ENCODE peak calls at places on chromosomes 12 and 14, in eight cellular contexts. U is left colon; T is activated CD4-positive, alpha-beta T cell treated with anti-CD3 and anti-CD28 coated beads, Interleukin-2, amount 50 U/mL, for 24 hours; J is midbrain; O is A172; Y is caudate nucleus; B is cardiac muscle cell; I is NCI-H2081. C is an unnamed sample.

GRCh38 chr12:50507930-50508329 is 3.1 kb downstream of the DIP2B start:
- DNase-seq in Y (no peak), O (no peak), I (no peak), J (no peak), B (no peak), U (no peak), T (no peak), C (no peak)

GRCh38 chr12:49413796-49414195 is 46.5 kb downstream of the SPATS2 start:
- DNase-seq in J (no peak), I (no peak), Y (no peak), O (no peak), B (no peak), U (no peak), T (no peak), C (no peak)

GRCh38 chr14:23518716-23519115 is 32.8 kb downstream of the ZFHX2 start:
- DNase-seq in O (no peak), Y (no peak), T (no peak), B (peak), I (no peak), J (no peak), U (no peak), C (peak)

GRCh38 chr14:53295985-53296582 is 143.0 kb upstream of the DDHD1 start:
- DNase-seq in T (no peak), Y (no peak), O (peak), J (peak), B (peak), U (no peak), I (peak), C (peak)

GRCh38 chr12:70652451-70652850 is 15.2 kb upstream of the PTPRB start:
- DNase-seq in Y (no peak), T (no peak), O (no peak), B (no peak), I (no peak), J (no peak), U (no peak), C (no peak)

GRCh38 chr14:32820686-32821085 is 118.0 kb upstream of the NPAS3 start:
- DNase-seq in O (no peak), I (no peak), B (peak), Y (no peak), T (no peak), J (no peak), U (no peak), C (no peak)

GRCh38 chr12:39405580-39405979 is 37.3 kb downstream of the KIF21A start:
- DNase-seq in J (peak), B (no peak), Y (no peak), U (no peak), O (no peak), I (no peak), T (no peak), C (no peak)

GRCh38 chr12:55220725-55221124 is at the start of gene OR10A7:
- DNase-seq in O (no peak), I (no peak), B (no peak), Y (no peak), J (no peak), U (no peak), T (no peak), C (no peak)

GRCh38 chr14:47040490-47040889 is 388.9 kb upstream of the RPL10L start:
- DNase-seq in J (peak), O (peak), Y (no peak), I (peak), T (no peak), B (peak), U (no peak), C (peak)

GRCh38 chr14:32038876-32039275 is 38.2 kb upstream of the ARHGAP5 start:
- DNase-seq in I (peak), J (no peak), O (no peak), T (no peak), Y (no peak), B (no peak), U (no peak), C (no peak)

GRCh38 chr12:104372048-104372720 is 68.6 kb downstream of the EID3 start:
- DNase-seq in T (no peak), J (no peak), O (peak), U (peak), B (no peak), Y (no peak), I (no peak), C (no peak)

GRCh38 chr12:11209098-11209497 is 22.4 kb upstream of the TAS2R42 start:
- DNase-seq in J (no peak), Y (no peak), U (no peak), I (no peak), B (peak), O (no peak), T (no peak), C (peak)

GRCh38 chr14:26008290-26008689 is 589.5 kb downstream of the NOVA1 start:
- DNase-seq in Y (no peak), O (no peak), U (no peak), I (no peak), B (peak), J (no peak), T (no peak), C (peak)

GRCh38 chr12:91178139-91178561 is 4.5 kb downstream of the DCN start:
- DNase-seq in J (peak), O (peak), U (no peak), B (peak), T (no peak), I (no peak), Y (no peak), C (peak)

GRCh38 chr14:102826161-102826560 is 48.9 kb downstream of the TRAF3 start:
- DNase-seq in U (no peak), Y (no peak), B (no peak), I (no peak), O (no peak), T (no peak), J (no peak), C (no peak)

GRCh38 chr12:69837191-69838085 is 12.4 kb downstream of the MYRFL start:
- DNase-seq in Y (no peak), I (no peak), B (no peak), U (no peak), T (no peak), J (peak), O (no peak), C (no peak)

GRCh38 chr14:96624661-96625435 is 122.7 kb downstream of the PAPOLA start:
- DNase-seq in J (no peak), B (no peak), T (no peak), Y (no peak), I (no peak), U (no peak), O (no peak), C (peak)

GRCh38 chr12:53454710-53455109 is 2.8 kb downstream of the PCBP2 start:
- DNase-seq in B (no peak), T (no peak), J (no peak), Y (no peak), O (no peak), U (no peak), I (no peak), C (peak)

GRCh38 chr12:49330631-49331359 is 6.2 kb downstream of the C1QL4 start:
- DNase-seq in J (no peak), I (no peak), O (no peak), U (no peak), Y (no peak), B (no peak), T (no peak), C (no peak)

GRCh38 chr12:89370850-89371249 is 18.5 kb upstream of the DUSP6 start:
- DNase-seq in B (no peak), Y (no peak), O (peak), I (no peak), T (no peak), U (no peak), J (no peak), C (no peak)

GRCh38 chr14:99134333-99135046 is 137.5 kb downstream of the BCL11B start:
- DNase-seq in O (no peak), Y (no peak), T (no peak), B (no peak), U (no peak), J (no peak), I (no peak), C (no peak)